ENCODE peak calls at places on chromosome 10, in four cellular contexts. One of them, this sample, is unnamed.

GRCh38 chr10:67760272-67760671 is 64.3 kb upstream of the CTNNA3 start:
- DNase-seq in K562: no peak
- DNase-seq in HepG2: no peak
- DNase-seq in H1: no peak
- DNase-seq in this sample: no peak

GRCh38 chr10:130914377-130914776 is 397.1 kb downstream of the TCERG1L start:
- DNase-seq in K562: no peak
- DNase-seq in HepG2: no peak
- DNase-seq in H1: no peak
- DNase-seq in this sample: no peak

GRCh38 chr10:11587860-11588259 is 23.6 kb downstream of the USP6NL start:
- DNase-seq in K562: no peak
- DNase-seq in HepG2: no peak
- DNase-seq in H1: no peak
- DNase-seq in this sample: no peak

GRCh38 chr10:11505636-11506035 is 105.8 kb downstream of the USP6NL start:
- DNase-seq in K562: no peak
- DNase-seq in HepG2: no peak
- DNase-seq in H1: no peak
- DNase-seq in this sample: no peak

GRCh38 chr10:53315709-53316108 is 543.1 kb upstream of the MBL2 start:
- DNase-seq in K562: no peak
- DNase-seq in HepG2: no peak
- DNase-seq in H1: no peak
- DNase-seq in this sample: no peak

GRCh38 chr10:61313460-61313859 is 139.7 kb downstream of the TMEM26 start:
- DNase-seq in K562: no peak
- DNase-seq in HepG2: no peak
- DNase-seq in H1: no peak
- DNase-seq in this sample: no peak

GRCh38 chr10:114017873-114018272 is 25.8 kb upstream of the ADRB1 start:
- DNase-seq in K562: no peak
- DNase-seq in HepG2: no peak
- DNase-seq in H1: no peak
- DNase-seq in this sample: no peak

GRCh38 chr10:108348215-108348614 is 1183.7 kb upstream of the SORCS1 start:
- DNase-seq in K562: no peak
- DNase-seq in HepG2: no peak
- DNase-seq in H1: no peak
- DNase-seq in this sample: no peak

GRCh38 chr10:3140280-3140679 is 32.3 kb downstream of the PITRM1 start:
- DNase-seq in K562: no peak
- DNase-seq in HepG2: no peak
- DNase-seq in H1: no peak
- DNase-seq in this sample: no peak

GRCh38 chr10:29022513-29022912 is 266.4 kb upstream of the LYZL1 start:
- DNase-seq in K562: no peak
- DNase-seq in HepG2: peak
- DNase-seq in H1: no peak
- DNase-seq in this sample: no peak

GRCh38 chr10:105398202-105398601 is 757.1 kb downstream of the SORCS3 start:
- DNase-seq in K562: no peak
- DNase-seq in HepG2: no peak
- DNase-seq in H1: no peak
- DNase-seq in this sample: no peak

GRCh38 chr10:784377-784758 is 94.9 kb upstream of the DIP2C start:
- DNase-seq in K562: no peak
- DNase-seq in HepG2: no peak
- DNase-seq in H1: peak
- DNase-seq in this sample: no peak

GRCh38 chr10:178208-178607 is 43.0 kb downstream of the ZMYND11 start:
- DNase-seq in K562: peak
- DNase-seq in HepG2: peak
- DNase-seq in H1: no peak
- DNase-seq in this sample: no peak

DNA sequence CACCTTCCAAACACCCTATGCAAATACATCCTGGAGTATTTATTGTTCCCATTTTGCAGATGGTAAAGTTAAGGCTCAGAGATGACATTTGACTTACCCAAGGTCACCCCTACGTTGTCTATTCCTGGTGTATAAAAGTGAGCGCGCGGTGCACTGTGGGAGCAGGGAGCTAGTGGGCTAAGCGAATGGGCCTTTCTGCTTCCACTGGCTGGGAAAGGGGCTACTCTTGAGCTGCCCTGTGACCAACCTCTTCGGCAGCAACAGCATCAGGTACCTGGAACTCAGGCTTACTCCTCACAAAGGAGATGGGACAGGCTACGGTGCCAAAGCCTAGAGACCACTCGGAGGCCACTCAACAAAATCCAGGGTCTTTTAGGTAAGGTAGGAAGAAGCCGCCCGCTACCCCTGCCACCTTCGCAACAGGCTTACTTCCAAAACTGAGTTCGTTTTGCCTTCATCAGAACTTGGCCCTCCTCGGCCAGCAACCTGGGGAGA is 2.4 kb downstream of the PTF1A start:
- DNase-seq in K562: no peak
- DNase-seq in HepG2: no peak
- DNase-seq in H1: no peak
- DNase-seq in this sample: no peak
- TF ChIP-seq EZH2 in K562: no peak
- TF ChIP-seq EZH2 in HepG2: no peak
- TF ChIP-seq EZH2 in H1: no peak
- TF ChIP-seq EZH2 in this sample: no peak

DNA sequence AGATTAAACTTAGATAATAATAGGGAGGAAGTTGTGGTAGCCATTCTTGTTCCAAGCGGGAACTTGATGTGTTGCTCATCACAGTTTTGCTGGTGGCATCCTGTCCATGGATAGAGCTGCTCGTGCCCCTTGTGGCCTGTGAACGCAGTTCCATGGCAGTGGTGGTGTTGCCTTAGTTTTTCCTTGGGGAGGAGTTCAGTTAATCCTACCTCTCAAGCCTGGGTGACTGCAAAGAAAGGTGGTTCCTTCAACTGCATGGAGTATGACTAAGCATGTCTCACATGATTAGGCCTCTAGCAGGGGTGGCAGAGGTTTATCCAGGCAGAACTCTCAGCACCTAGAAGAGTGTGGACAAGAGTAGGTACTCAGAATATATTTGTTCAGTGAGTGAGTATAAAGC is 99.7 kb downstream of the MAPK8 start:
- DNase-seq in K562: peak
- DNase-seq in HepG2: no peak
- DNase-seq in H1: no peak
- DNase-seq in this sample: no peak
- TF ChIP-seq GABPA in K562: peak
- TF ChIP-seq GABPA in HepG2: no peak
- TF ChIP-seq GABPA in H1: no peak
- TF ChIP-seq GABPA in this sample: no peak

GRCh38 chr10:117160567-117160966 is 22.5 kb upstream of the VAX1 start:
- DNase-seq in K562: no peak
- DNase-seq in HepG2: no peak
- DNase-seq in H1: no peak
- DNase-seq in this sample: no peak

GRCh38 chr10:117162093-117163021 is 24.3 kb upstream of the VAX1 start:
- DNase-seq in K562: no peak
- DNase-seq in HepG2: no peak
- DNase-seq in H1: no peak
- DNase-seq in this sample: no peak

GRCh38 chr10:117159390-117159789 is 21.3 kb upstream of the VAX1 start:
- DNase-seq in K562: no peak
- DNase-seq in HepG2: no peak
- DNase-seq in H1: peak
- DNase-seq in this sample: no peak

GRCh38 chr10:117163061-117163953 is 25.2 kb upstream of the VAX1 start:
- DNase-seq in K562: no peak
- DNase-seq in HepG2: no peak
- DNase-seq in H1: peak
- DNase-seq in this sample: no peak

GRCh38 chr10:117161386-117162033 is 23.4 kb upstream of the VAX1 start:
- DNase-seq in K562: no peak
- DNase-seq in HepG2: no peak
- DNase-seq in H1: no peak
- DNase-seq in this sample: no peak
- TF ChIP-seq EZH2 in K562: no peak
- TF ChIP-seq EZH2 in HepG2: no peak
- TF ChIP-seq EZH2 in H1: no peak
- TF ChIP-seq EZH2 in this sample: no peak

GRCh38 chr10:50623299-50624153 is at the start of gene SGMS1:
- DNase-seq in K562: peak
- DNase-seq in HepG2: peak
- DNase-seq in H1: peak
- DNase-seq in this sample: no peak
- TF ChIP-seq GABPA in K562: no peak
- TF ChIP-seq GABPA in HepG2: no peak
- TF ChIP-seq GABPA in H1: no peak
- TF ChIP-seq GABPA in this sample: no peak

GRCh38 chr10:64534616-64535015 is 1013.4 kb downstream of the REEP3 start:
- DNase-seq in K562: no peak
- DNase-seq in HepG2: no peak
- DNase-seq in H1: no peak
- DNase-seq in this sample: no peak
- TF ChIP-seq EZH2 in K562: no peak
- TF ChIP-seq EZH2 in HepG2: no peak
- TF ChIP-seq EZH2 in H1: no peak
- TF ChIP-seq EZH2 in this sample: no peak

GRCh38 chr10:86152354-86152753 is 214.2 kb downstream of the GRID1 start:
- DNase-seq in K562: no peak
- DNase-seq in HepG2: no peak
- DNase-seq in H1: no peak
- DNase-seq in this sample: no peak
- TF ChIP-seq GABPA in K562: no peak
- TF ChIP-seq GABPA in HepG2: no peak
- TF ChIP-seq GABPA in H1: no peak
- TF ChIP-seq GABPA in this sample: no peak

DNA sequence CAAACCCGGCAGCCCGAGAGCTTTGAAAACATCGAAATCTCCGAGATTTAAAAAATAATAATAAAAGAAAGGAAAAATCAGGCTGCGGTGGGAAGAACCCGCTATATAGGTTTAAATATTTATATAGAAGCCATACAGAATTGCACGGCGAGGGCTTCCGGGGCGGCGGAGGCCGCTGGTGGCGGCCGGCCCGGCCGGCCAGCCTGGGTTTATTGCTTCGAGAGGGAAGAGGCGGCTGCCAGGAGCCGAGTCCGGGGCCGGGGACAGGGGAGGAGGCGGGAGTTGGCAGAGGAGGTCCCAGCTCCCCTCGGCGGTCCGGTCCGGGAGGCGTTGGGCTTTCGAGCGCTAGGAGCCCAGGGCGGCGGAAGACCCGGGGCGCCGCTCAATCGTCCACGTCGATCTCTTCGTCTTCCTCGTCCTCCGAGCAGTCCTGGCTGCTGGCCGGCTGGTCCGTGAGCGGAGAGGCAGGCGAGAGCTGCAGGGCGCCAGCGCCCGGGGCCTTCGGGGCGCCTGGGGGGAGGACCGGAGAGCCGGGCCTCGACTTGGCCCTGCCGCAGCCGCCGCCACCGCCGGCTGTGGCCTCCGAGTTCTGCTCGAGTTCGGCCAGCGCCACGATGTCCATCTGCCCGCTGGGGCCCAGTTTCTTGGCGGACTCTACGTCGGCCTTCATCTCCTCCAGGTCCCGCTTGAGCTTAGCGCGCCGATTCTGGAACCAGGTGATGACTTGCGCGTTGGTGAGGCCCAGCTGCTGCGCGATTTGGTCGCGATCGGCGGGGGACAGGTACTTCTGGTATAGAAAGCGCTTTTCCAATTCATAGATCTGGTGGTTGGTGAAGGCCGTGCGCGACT is 2.2 kb downstream of the LBX1 start:
- DNase-seq in K562: no peak
- DNase-seq in HepG2: no peak
- DNase-seq in H1: no peak
- DNase-seq in this sample: no peak
- TF ChIP-seq EZH2 in K562: no peak
- TF ChIP-seq EZH2 in HepG2: no peak
- TF ChIP-seq EZH2 in H1: peak
- TF ChIP-seq EZH2 in this sample: no peak

DNA sequence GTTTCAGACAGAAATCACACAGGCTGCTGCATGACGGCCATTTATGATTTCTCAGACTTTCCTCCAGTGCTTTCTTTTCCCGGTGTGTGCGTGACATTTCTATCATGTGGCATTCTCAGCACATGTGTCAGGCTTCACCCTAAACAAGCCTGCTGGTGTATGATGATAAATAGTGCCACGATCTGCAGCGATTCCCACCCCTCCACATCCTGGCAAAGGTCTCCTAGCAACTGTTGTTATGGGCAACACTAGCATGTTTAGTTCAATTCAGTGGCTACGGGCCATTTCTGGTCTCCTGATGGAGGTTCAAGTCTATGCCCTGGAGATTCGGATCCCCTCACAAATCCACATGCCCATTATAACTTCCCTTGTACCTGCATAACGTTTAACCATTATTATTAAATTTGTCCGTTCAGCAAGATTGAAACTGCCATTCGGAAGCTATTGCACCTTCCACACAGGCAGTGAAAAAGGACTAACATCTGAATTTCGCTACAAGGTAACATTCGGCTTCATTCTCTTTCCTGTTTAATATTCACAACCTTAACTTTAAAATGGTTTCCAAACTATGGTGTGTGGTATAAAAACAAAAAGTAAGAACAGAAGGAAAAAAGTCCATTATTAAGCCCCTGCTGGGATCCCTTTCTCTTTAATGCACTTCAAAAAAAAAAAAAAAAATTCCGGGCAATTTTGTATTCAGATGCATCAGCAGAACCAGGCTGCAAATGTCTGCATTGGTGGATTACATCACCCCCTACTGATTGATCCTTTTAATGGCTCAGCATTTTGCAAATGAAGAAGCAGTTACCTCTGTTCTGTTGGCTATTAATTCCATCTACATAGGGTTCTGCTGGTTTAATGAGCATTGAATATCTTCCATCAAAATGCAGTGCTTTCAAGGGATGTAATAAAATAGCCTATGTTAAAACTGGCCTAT is 90.2 kb downstream of the FRMD4A start:
- DNase-seq in K562: no peak
- DNase-seq in HepG2: no peak
- DNase-seq in H1: peak
- DNase-seq in this sample: no peak
- TF ChIP-seq GABPA in K562: no peak
- TF ChIP-seq GABPA in HepG2: no peak
- TF ChIP-seq GABPA in H1: no peak
- TF ChIP-seq GABPA in this sample: no peak

This sample was measured in GM12878.